ENCODE peak calls at places on chromosomes 6 and 20, in seven cellular contexts. J, Q, E, B, P, U and N are unnamed samples.

GRCh38 chr6:134358320-134358719 is 40.4 kb upstream of the SGK1 start:
- DNase-seq in J (no peak), Q (peak), E (no peak), B (no peak), P (no peak), U (peak), N (no peak)

GRCh38 chr6:100258752-100259151 is 206.0 kb downstream of the SIM1 start:
- DNase-seq in J (no peak), Q (no peak), E (no peak), B (no peak), P (no peak), U (no peak), N (no peak)

GRCh38 chr6:159174263-159174974 is 5.2 kb downstream of the FNDC1 start:
- DNase-seq in J (peak), Q (peak), E (peak), B (peak), P (no peak), U (peak), N (peak)

GRCh38 chr20:44734938-44735337 is 10.7 kb upstream of the KCNK15 start:
- DNase-seq in J (no peak), Q (peak), E (no peak), B (no peak), P (no peak), U (peak), N (no peak)

GRCh38 chr20:48864738-48865318 is 37.0 kb upstream of the PREX1 start:
- DNase-seq in J (no peak), Q (no peak), E (no peak), B (no peak), P (no peak), U (no peak), N (no peak)

GRCh38 chr6:10416516-10416862 is 1.6 kb upstream of the TFAP2A start:
- DNase-seq in J (no peak), Q (no peak), E (no peak), B (no peak), P (no peak), U (no peak), N (no peak)

GRCh38 chr6:144334150-144334708 is 49.1 kb downstream of the UTRN start:
- DNase-seq in J (no peak), Q (no peak), E (no peak), B (peak), P (no peak), U (no peak), N (no peak)

GRCh38 chr20:11585752-11586352 is 331.8 kb upstream of the BTBD3 start:
- DNase-seq in J (no peak), Q (peak), E (no peak), B (peak), P (no peak), U (peak), N (no peak)

GRCh38 chr6:87487555-87487954 is 14.8 kb downstream of the SLC35A1 start:
- DNase-seq in J (no peak), Q (peak), E (no peak), B (no peak), P (no peak), U (peak), N (peak)

GRCh38 chr6:7914311-7914710 is 3.7 kb upstream of the TXNDC5 start:
- DNase-seq in J (no peak), Q (no peak), E (no peak), B (no peak), P (peak), U (no peak), N (no peak)

GRCh38 chr20:2874456-2874855 is 1.2 kb downstream of the PTPRA start:
- DNase-seq in J (no peak), Q (peak), E (no peak), B (peak), P (no peak), U (no peak), N (no peak)

GRCh38 chr6:11460001-11460668 is 77.4 kb upstream of the TMEM170B start:
- DNase-seq in J (no peak), Q (peak), E (no peak), B (peak), P (no peak), U (no peak), N (no peak)

GRCh38 chr20:10540636-10541493 is 105.8 kb downstream of the SLX4IP start:
- DNase-seq in J (no peak), Q (peak), E (no peak), B (no peak), P (no peak), U (peak), N (no peak)

GRCh38 chr20:10927011-10927583 is 253.3 kb upstream of the JAG1 start:
- DNase-seq in J (no peak), Q (no peak), E (no peak), B (no peak), P (no peak), U (no peak), N (no peak)

GRCh38 chr6:97958143-97958542 is 675.1 kb upstream of the MMS22L start:
- DNase-seq in J (peak), Q (no peak), E (no peak), B (no peak), P (no peak), U (no peak), N (no peak)

GRCh38 chr20:61933951-61934715 is 131.5 kb downstream of the TAF4 start:
- DNase-seq in J (peak), Q (no peak), E (no peak), B (no peak), P (no peak), U (no peak), N (peak)

GRCh38 chr20:44698351-44698750 is 16.8 kb upstream of the CCN5 start:
- DNase-seq in J (no peak), Q (no peak), E (no peak), B (no peak), P (no peak), U (no peak), N (no peak)

GRCh38 chr20:20763652-20764051 is 51.2 kb upstream of the RALGAPA2 start:
- DNase-seq in J (no peak), Q (no peak), E (no peak), B (no peak), P (no peak), U (no peak), N (no peak)

GRCh38 chr20:49186535-49187329 is 1.4 kb downstream of the STAU1 start:
- DNase-seq in J (peak), Q (peak), E (peak), B (peak), P (no peak), U (peak), N (peak)

GRCh38 chr6:69835414-69836179 is 30.8 kb upstream of the COL19A1 start:
- DNase-seq in J (no peak), Q (peak), E (peak), B (peak), P (no peak), U (peak), N (peak)

GRCh38 chr20:2760381-2761305 is 39.8 kb downstream of the CPXM1 start:
- DNase-seq in J (no peak), Q (no peak), E (no peak), B (no peak), P (no peak), U (no peak), N (no peak)

GRCh38 chr6:167705211-167705750 is 121.4 kb upstream of the AFDN start:
- DNase-seq in J (no peak), Q (no peak), E (no peak), B (no peak), P (peak), U (no peak), N (no peak)

GRCh38 chr6:92688328-92688727 is 731.0 kb downstream of the EPHA7 start:
- DNase-seq in J (no peak), Q (no peak), E (no peak), B (no peak), P (no peak), U (no peak), N (no peak)

GRCh38 chr6:138493413-138493812 is 5.9 kb downstream of the NHSL1 start:
- DNase-seq in J (no peak), Q (peak), E (peak), B (no peak), P (no peak), U (peak), N (peak)

GRCh38 chr6:17186925-17187324 is 85.1 kb downstream of the STMND1 start:
- DNase-seq in J (no peak), Q (no peak), E (no peak), B (no peak), P (no peak), U (no peak), N (no peak)

DNA sequence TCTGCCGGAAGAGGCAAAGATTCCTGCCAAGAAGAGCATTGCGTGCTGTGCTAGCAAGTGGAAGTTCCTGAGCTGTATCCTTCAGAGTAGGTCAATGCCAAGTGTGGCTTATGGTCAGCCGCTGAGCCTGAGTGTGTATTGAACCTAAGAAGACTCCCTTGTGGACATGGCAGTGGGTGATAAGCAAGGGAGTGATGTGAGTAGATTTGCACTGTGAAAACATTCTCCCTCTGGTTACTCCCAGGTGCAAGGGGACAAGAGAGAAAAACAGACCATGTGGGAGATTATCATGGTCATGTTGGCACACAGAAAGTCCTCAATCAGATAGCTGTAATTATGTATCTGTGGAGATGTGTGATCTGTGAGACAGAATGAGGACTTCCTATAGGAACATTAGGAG is 6.1 kb upstream of the TMEM74B start:
- DNase-seq in J (no peak), Q (no peak), E (no peak), B (no peak), P (no peak), U (no peak), N (no peak)
- H3K4me3 ChIP-seq in J (no peak), Q (no peak), E (no peak), B (no peak), P (no peak), U (no peak), N (no peak)

GRCh38 chr6:53172468-53172803 is 23.8 kb upstream of the GCM1 start:
- DNase-seq in J (no peak), Q (no peak), E (no peak), B (no peak), P (no peak), U (no peak), N (no peak)

GRCh38 chr6:53171605-53172467 is 23.2 kb upstream of the GCM1 start:
- DNase-seq in J (peak), Q (peak), E (peak), B (peak), P (peak), U (peak), N (peak)

GRCh38 chr6:53165333-53165732 is 16.7 kb upstream of the GCM1 start:
- DNase-seq in J (no peak), Q (no peak), E (no peak), B (no peak), P (no peak), U (peak), N (no peak)

DNA sequence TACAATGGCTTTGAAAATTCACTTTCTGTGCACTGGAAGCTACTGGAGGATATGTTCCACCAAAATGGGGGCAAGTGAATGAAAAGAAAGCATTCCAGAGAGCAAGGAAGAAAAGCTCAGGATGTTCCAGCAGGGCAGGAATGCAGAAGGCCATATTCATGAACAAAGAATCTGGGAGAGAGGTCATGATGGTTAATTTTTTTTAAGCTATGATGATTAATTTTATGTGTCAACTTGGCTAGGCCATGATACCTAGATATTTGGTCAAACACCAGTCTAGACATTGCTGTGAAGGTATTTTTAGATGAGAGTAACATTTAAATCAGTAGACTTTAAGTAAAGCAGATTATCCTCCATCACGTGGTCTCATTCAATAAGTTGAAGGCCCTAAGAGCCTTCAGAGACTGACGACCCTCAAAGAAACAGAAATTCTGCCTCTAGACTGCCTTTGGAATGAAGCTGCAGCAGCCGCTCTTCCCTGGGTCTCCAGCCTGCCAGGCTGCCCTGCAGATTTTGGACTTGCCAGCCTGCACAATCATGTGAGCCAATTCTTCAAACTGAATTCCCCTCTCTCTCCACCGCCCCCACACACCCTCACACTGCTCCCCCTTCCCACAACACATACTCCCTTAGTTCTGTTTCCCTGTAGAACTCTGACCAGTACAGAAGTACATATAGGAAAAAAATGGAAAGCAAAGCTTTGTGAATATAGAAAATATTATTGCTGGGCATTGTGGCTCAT is 20.0 kb upstream of the GCM1 start:
- DNase-seq in J (no peak), Q (peak), E (no peak), B (no peak), P (no peak), U (no peak), N (no peak)
- H3K4me3 ChIP-seq in J (no peak), Q (no peak), E (no peak), B (no peak), P (no peak), U (no peak), N (no peak)

DNA sequence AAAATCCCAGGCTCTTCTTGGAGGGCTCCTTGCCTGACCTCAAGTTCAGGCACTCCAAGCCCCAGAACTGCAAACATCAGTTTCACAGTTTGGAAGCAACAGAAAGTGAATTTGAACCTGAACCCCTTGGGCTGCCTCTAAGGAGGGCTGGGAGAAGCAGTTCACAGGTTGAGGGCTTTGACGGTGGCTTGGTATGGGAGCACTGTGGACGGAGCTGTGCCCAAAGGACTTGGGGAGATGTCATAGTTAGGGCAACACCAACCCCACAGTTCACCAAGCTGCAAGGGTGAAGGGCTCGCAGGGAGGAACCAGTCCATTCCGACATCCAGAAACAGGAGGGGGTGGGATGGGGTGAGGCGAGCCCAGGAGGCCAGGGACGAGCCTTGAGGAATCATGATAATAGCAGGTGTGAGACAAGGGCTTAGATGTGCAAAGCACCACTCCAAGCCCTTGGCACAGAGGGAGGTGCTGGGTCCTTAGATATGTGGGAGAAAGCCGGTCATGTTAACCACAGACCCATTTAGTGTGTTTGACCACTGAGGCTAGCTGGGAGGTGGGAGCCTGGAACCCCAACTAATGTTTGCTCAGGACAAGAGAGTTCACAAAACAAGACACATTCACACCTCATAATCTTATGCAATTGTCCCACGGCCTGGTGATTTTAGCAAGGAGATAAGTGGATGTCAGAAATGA is 4.3 kb downstream of the CEBPB start:
- DNase-seq in J (no peak), Q (peak), E (no peak), B (no peak), P (no peak), U (peak), N (no peak)
- H3K4me3 ChIP-seq in J (peak), Q (peak), E (no peak), B (no peak), P (peak), U (peak), N (no peak)

GRCh38 chr20:46618316-46619110 is 32.7 kb downstream of the SLC13A3 start:
- DNase-seq in J (no peak), Q (no peak), E (no peak), B (no peak), P (no peak), U (no peak), N (no peak)
- H3K4me3 ChIP-seq in J (no peak), Q (no peak), E (no peak), B (no peak), P (no peak), U (no peak), N (no peak)

DNA sequence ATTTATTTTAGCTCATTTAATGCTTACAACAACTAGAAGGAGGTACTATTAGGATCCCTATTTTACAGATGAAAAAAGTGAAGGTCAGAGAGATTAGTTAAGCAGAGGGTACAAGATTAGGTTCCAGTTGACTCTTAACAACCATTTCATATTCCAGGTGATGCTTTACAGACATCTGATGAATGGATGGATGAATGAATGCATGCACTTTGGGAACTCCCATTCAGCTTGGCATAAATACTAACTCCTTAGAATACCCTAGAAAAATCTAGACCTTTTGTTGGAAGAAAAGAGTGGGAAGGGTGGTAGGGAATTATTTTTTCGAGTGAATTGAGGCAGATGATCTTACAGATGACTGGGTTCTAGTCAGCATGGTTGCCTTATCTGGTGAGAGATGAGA is 746 bp upstream of the SNRPB2 start:
- DNase-seq in J (no peak), Q (no peak), E (no peak), B (peak), P (no peak), U (no peak), N (no peak)
- H3K4me3 ChIP-seq in J (peak), Q (no peak), E (peak), B (peak), P (peak), U (peak), N (no peak)

GRCh38 chr20:41027366-41027765 is 1.3 kb upstream of the TOP1 start:
- DNase-seq in J (no peak), Q (no peak), E (no peak), B (no peak), P (no peak), U (no peak), N (no peak)
- H3K4me3 ChIP-seq in J (no peak), Q (no peak), E (no peak), B (peak), P (no peak), U (no peak), N (no peak)